ENCODE peak calls at places on chromosomes 1 and 21, in six cellular contexts. O is osteocyte, A is HL-60, W is pancreas, M is GM20000, R is coronary artery. T is an unnamed sample.

GRCh38 chr1:187685338-187685737 is 856.6 kb downstream of the PLA2G4A start:
- DNase-seq in W (no peak), A (no peak), O (no peak), M (no peak), R (no peak), T (no peak)

GRCh38 chr1:179743679-179744400 is 749 bp downstream of the FAM163A start:
- DNase-seq in O (peak), R (no peak), A (no peak), W (peak), M (peak), T (no peak)

GRCh38 chr1:221276911-221277310 is 397.7 kb downstream of the HLX start:
- DNase-seq in W (no peak), A (no peak), M (no peak), R (no peak), O (no peak), T (no peak)

GRCh38 chr1:23475134-23475628 is 8.8 kb downstream of the ASAP3 start:
- DNase-seq in R (no peak), M (no peak), W (no peak), A (no peak), O (no peak), T (no peak)

GRCh38 chr1:55724551-55725325 is 509.6 kb upstream of the USP24 start:
- DNase-seq in R (no peak), W (no peak), O (no peak), A (no peak), M (no peak), T (no peak)

GRCh38 chr21:37207441-37208009 is 59.6 kb downstream of the VPS26C start:
- DNase-seq in R (no peak), W (no peak), O (peak), M (peak), A (peak), T (peak)

GRCh38 chr1:216221260-216221700 is 202.0 kb downstream of the USH2A start:
- DNase-seq in R (no peak), A (peak), W (no peak), O (no peak), M (peak), T (no peak)

GRCh38 chr1:116360435-116361173 is 12.4 kb upstream of the ATP1A1 start:
- DNase-seq in R (no peak), A (no peak), W (no peak), O (no peak), M (peak), T (no peak)

GRCh38 chr1:41890841-41891311 is 27.8 kb downstream of the HIVEP3 start:
- DNase-seq in O (peak), R (no peak), W (peak), M (no peak), A (no peak), T (no peak)

GRCh38 chr1:12436817-12437599 is 181.0 kb downstream of the DHRS3 start:
- DNase-seq in A (no peak), O (no peak), R (no peak), W (no peak), M (no peak), T (no peak)

GRCh38 chr1:24374891-24375786 is 38.4 kb downstream of the STPG1 start:
- DNase-seq in R (no peak), W (no peak), O (no peak), A (no peak), M (no peak), T (no peak)

GRCh38 chr1:179143332-179143731 is 61.5 kb downstream of the TOR3A start:
- DNase-seq in O (no peak), A (no peak), M (no peak), W (no peak), R (no peak), T (no peak)

GRCh38 chr1:81231729-81232038 is 569.0 kb upstream of the ADGRL2 start:
- DNase-seq in R (no peak), M (no peak), W (no peak), A (no peak), O (no peak), T (no peak)

GRCh38 chr1:220734571-220735326 is 13.4 kb upstream of the MTARC2 start:
- DNase-seq in W (no peak), R (no peak), O (peak), A (no peak), M (no peak), T (no peak)

GRCh38 chr1:59595774-59596173 is 219.0 kb upstream of the HOOK1 start:
- DNase-seq in A (no peak), R (no peak), M (no peak), W (no peak), O (no peak), T (no peak)

GRCh38 chr1:58650141-58650540 is 49.7 kb downstream of the MYSM1 start:
- DNase-seq in M (no peak), O (no peak), R (no peak), W (no peak), A (no peak), T (no peak)

GRCh38 chr1:219430419-219430818 is 182.5 kb downstream of the ZC3H11B start:
- DNase-seq in R (no peak), O (no peak), W (no peak), M (no peak), A (no peak), T (no peak)

GRCh38 chr21:16116798-16117197 is 387.0 kb downstream of the USP25 start:
- DNase-seq in O (no peak), M (no peak), W (no peak), R (no peak), A (no peak), T (no peak)

GRCh38 chr1:69573911-69574310 is 6.2 kb downstream of the LRRC7 start:
- DNase-seq in R (no peak), O (no peak), M (no peak), A (no peak), W (no peak), T (no peak)

GRCh38 chr1:46708121-46708520 is 10.8 kb downstream of the EFCAB14 start:
- DNase-seq in O (no peak), M (no peak), W (no peak), A (no peak), R (no peak), T (no peak)

GRCh38 chr1:9100471-9101043 is 28.3 kb downstream of the GPR157 start:
- DNase-seq in W (no peak), M (no peak), R (no peak), O (no peak), A (no peak), T (no peak)

GRCh38 chr1:172960454-172961208 is 90.1 kb downstream of the TNFSF18 start:
- DNase-seq in A (no peak), O (no peak), M (no peak), W (no peak), R (no peak), T (no peak)

GRCh38 chr1:997728-998050 is 2.2 kb downstream of the HES4 start:
- DNase-seq in A (no peak), W (peak), O (no peak), R (no peak), M (no peak), T (no peak)

GRCh38 chr1:29991025-29991424 is 732.4 kb downstream of the MATN1 start:
- DNase-seq in O (peak), M (no peak), R (peak), A (no peak), W (no peak), T (no peak)

GRCh38 chr1:51314974-51315373 is 15.4 kb downstream of the TTC39A start:
- DNase-seq in M (no peak), W (no peak), A (no peak), O (no peak), R (no peak), T (no peak)

GRCh38 chr21:37414292-37415253 is 48.0 kb downstream of the DYRK1A start:
- DNase-seq in O (no peak), R (no peak), A (no peak), W (no peak), M (no peak), T (no peak)

GRCh38 chr1:153777648-153778047 is 2.4 kb downstream of the SLC27A3 start:
- DNase-seq in R (no peak), W (peak), M (no peak), O (no peak), A (no peak), T (no peak)

GRCh38 chr21:46605759-46606426 is 1.0 kb upstream of the S100B start:
- DNase-seq in A (peak), O (no peak), W (no peak), R (no peak), M (peak), T (no peak)

GRCh38 chr1:185565314-185565713 is 168.9 kb upstream of the HMCN1 start:
- DNase-seq in A (no peak), M (no peak), O (no peak), W (no peak), R (no peak), T (no peak)

GRCh38 chr1:244010191-244010590 is 40.9 kb upstream of the ZBTB18 start:
- DNase-seq in A (no peak), W (no peak), M (no peak), R (no peak), O (no peak), T (no peak)

GRCh38 chr1:207313131-207313530 is 8.3 kb upstream of the CD55 start:
- DNase-seq in W (no peak), O (no peak), M (no peak), A (no peak), R (no peak), T (no peak)

GRCh38 chr1:15742339-15742801 is at the start of gene TMEM82:
- DNase-seq in R (no peak), A (no peak), M (no peak), O (no peak), W (peak), T (no peak)

GRCh38 chr1:184160942-184161698 is 109.6 kb downstream of the TSEN15 start:
- DNase-seq in R (no peak), M (no peak), A (no peak), W (no peak), O (no peak), T (no peak)

GRCh38 chr1:109535971-109536491 is 3.6 kb upstream of the GPR61 start:
- DNase-seq in M (no peak), A (no peak), O (peak), W (no peak), R (no peak), T (no peak)

GRCh38 chr1:56095924-56096655 is 483.3 kb downstream of the PLPP3 start:
- DNase-seq in M (no peak), A (no peak), O (no peak), R (no peak), W (no peak), T (no peak)

GRCh38 chr1:191034126-191034525 is 556.5 kb upstream of the BRINP3 start:
- DNase-seq in O (no peak), W (no peak), A (no peak), M (no peak), R (no peak), T (no peak)

GRCh38 chr1:30196457-30196856 is 526.9 kb downstream of the MATN1 start:
- DNase-seq in M (no peak), A (no peak), W (no peak), R (no peak), O (peak), T (no peak)

GRCh38 chr1:58896211-58897183 is 112.7 kb upstream of the JUN start:
- DNase-seq in O (peak), W (peak), M (no peak), A (peak), R (no peak), T (no peak)

GRCh38 chr21:42398414-42399030 is 2.7 kb upstream of the TMPRSS3 start:
- DNase-seq in M (no peak), A (no peak), W (no peak), R (no peak), O (no peak), T (no peak)

GRCh38 chr1:225842788-225843425 is 33.0 kb downstream of the EPHX1 start:
- DNase-seq in A (no peak), W (no peak), M (no peak), O (no peak), R (no peak), T (no peak)

GRCh38 chr1:225843426-225843795 is 33.5 kb downstream of the EPHX1 start:
- DNase-seq in R (no peak), O (no peak), M (no peak), A (no peak), W (no peak), T (no peak)

GRCh38 chr1:225845097-225845496 is 35.2 kb downstream of the EPHX1 start:
- DNase-seq in M (no peak), O (no peak), W (no peak), A (no peak), R (no peak), T (no peak)

GRCh38 chr1:225845633-225846259 is 35.8 kb downstream of the EPHX1 start:
- DNase-seq in W (peak), M (no peak), A (peak), O (peak), R (peak), T (no peak)

DNA sequence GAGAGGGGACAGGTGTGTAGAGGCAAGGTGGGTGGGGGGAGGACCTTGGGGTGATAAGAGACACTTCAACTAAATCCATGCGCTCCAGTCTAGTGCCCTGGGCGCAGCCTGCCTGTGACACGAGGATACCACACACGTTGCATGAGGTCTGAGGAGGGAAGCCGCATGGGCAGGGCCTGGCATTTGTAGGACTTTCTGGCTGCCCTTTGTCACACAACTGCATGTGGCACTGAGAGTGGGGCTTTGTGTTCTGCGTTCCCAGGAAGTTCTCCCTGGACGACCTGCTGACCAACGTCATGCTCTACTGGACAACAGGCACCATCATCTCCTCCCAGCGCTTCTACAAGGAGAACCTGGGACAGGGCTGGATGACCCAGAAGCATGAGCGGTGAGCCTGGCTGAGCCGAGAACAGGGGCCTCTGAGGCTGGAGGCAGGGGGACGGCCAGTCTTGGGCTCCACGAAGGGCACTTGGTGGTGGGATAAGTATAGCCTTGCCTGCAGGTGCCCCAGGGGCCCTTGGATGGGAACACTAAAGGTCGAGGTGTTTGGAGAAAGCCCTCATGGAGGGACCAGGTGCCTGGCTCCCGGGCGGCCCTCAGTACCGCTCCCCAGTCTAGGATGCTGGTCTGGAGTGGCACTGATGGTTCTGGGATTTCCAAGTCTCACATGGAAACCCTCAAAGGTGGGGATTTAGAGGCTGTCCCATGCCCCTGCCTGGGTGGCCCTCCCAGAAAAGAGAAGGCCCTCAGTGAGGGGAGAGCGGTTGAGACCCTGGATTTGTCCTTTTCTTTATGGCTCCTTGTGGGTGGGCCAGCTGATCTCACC is 34.5 kb downstream of the EPHX1 start:
- DNase-seq in W (no peak), M (no peak), R (no peak), O (no peak), A (no peak), T (no peak)
- TF ChIP-seq CTCF in W (no peak), M (no peak), R (no peak), O (no peak), A (no peak), T (no peak)

DNA sequence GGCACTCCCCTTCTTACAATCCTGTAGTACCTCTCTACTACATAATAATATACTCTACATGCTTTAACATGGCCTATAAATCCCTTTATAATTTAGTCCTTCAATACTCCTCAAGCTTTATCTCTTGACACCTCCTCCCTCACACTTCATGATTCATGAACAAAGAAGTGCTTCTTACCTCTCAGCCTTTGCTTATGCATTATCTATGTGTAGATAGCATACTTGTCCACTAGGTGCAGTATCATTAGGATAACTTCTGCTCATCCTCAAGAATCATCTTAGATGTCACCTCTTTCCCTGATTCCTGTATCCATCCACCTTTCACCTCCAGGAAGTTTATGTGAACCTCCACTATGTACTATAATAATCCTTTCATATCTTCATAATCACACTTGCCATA is 74.4 kb downstream of the COL24A1 start:
- DNase-seq in M (no peak), W (no peak), O (no peak), R (no peak), A (no peak), T (no peak)
- TF ChIP-seq CTCF in M (no peak), W (no peak), O (peak), R (no peak), A (peak), T (no peak)

GRCh38 chr1:5119496-5120234 is 465.3 kb downstream of the AJAP1 start:
- DNase-seq in W (no peak), O (peak), A (no peak), M (no peak), R (no peak), T (no peak)
- TF ChIP-seq CTCF in W (no peak), O (no peak), A (no peak), M (no peak), R (no peak), T (no peak)

DNA sequence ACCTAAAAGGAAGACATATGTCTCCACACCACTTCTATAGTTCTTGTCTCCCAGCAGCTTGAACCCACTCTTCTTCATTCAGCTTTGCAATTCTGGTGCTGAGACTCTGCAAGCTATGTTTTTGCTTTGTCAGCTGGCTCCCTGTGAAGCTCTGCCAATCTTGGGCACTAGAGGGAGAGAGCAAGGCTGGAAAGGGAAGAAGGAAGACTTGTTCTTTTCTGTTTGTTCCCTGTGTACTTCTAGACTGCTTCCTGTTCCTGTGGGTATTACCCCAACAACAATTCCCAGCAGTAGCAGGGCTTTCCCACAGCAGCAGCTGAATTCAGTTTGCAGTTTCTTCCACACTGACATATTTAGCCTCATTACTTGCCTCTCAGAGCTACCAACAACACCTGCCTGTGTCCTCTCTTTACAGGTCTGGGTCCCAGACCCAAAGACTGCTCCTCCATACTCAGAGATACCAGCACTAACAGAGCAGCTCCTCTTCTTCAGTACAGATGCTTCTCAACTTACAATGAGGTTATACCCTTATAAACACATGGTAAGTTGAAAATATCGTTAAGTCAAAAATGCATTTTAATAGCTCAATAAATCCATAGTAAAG is 275.2 kb upstream of the NEGR1 start:
- DNase-seq in A (peak), M (no peak), O (no peak), W (no peak), R (no peak), T (no peak)
- TF ChIP-seq CTCF in A (no peak), M (no peak), O (peak), W (no peak), R (no peak), T (no peak)

GRCh38 chr1:162276493-162276892 is 100.2 kb downstream of the SPATA46 start:
- DNase-seq in A (peak), O (no peak), W (no peak), M (peak), R (no peak), T (no peak)
- TF ChIP-seq CTCF in A (peak), O (peak), W (no peak), M (no peak), R (no peak), T (no peak)

DNA sequence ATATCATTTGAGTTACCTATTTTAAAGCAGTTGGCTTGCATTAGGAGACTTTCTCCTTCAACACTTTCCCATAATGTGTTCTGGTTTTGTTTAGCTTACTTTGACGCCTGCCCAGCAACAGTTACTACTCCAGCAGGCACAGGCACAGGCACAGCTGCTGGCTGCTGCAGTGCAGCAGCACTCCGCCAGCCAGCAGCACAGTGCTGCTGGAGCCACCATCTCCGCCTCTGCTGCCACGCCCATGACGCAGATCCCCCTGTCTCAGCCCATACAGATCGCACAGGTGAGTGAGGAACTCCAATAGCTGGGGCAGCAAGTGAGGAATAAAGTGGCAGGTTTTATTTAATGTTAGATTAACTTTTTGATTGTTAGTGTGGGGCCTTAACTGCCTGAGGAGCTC is 144.3 kb downstream of the CD247 start:
- DNase-seq in A (no peak), O (no peak), W (no peak), R (no peak), M (no peak), T (no peak)
- TF ChIP-seq CTCF in A (no peak), O (no peak), W (no peak), R (no peak), M (no peak), T (no peak)

DNA sequence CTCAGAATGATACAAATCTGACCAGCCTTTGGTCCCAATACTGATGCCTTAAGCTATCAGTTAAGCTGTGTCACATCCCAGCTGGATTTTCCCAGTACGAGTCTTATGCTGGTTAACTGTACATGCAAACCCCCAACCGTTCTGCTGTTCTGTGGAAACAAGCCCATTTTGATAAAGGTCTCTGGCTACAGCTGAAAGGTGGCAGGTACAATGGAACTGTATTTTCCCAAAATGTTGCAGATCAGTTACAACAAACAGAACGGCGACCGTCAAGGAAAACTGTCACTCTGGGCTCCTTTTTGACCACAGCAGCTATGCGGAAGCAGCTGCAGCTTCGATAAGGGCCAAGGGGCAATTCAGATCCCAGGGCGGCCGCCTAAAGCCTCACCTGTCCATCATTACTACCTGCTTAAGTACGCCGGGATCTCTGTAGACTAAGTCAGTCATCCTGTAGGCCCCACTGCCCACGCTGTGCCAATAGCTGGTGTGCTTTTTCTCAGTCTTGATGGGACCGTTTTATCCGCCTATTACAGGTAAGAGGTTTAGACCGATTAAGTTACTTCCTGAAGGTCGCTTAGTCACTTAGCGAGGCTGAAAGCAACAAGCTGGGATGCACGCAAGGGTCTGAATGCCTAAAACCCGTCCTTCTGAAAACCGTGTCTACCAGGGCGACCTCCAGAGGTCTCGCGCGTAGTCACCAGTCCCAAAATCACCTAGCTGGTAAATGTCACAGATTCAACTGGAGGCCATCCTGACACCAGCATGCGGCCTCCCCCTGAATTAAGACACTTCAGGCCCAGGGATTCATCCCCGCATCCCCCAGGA is 11.1 kb upstream of the RAB42 start:
- DNase-seq in R (no peak), M (peak), W (peak), A (peak), O (no peak), T (no peak)
- TF ChIP-seq CTCF in R (no peak), M (peak), W (no peak), A (peak), O (no peak), T (no peak)

T was measured in activated B cell treated with CpG ODN at 0.5 μM for 24 hours.